ENCODE peak calls at places on chromosomes 12 and 14, in four cellular contexts. I, K, T and O are unnamed samples.

GRCh38 chr14:102479777-102480176 is 29.8 kb downstream of the ANKRD9 start:
- DNase-seq in T (peak), I (peak), K (peak), O (peak)

GRCh38 chr12:106885026-106885425 is 70.7 kb upstream of the TMEM263 start:
- DNase-seq in T (no peak), K (no peak), I (no peak), O (no peak)

GRCh38 chr14:70257526-70257925 is 68.8 kb upstream of the SLC8A3 start:
- DNase-seq in K (no peak), T (peak), I (no peak), O (no peak)

GRCh38 chr14:51395361-51395849 is 155.4 kb downstream of the TMX1 start:
- DNase-seq in T (peak), I (no peak), K (no peak), O (peak)

GRCh38 chr12:6372403-6373003 is 2.9 kb downstream of the SCNN1A start:
- DNase-seq in K (peak), T (peak), I (peak), O (peak)

GRCh38 chr12:6500466-6500865 is 6.6 kb downstream of the NCAPD2 start:
- DNase-seq in I (no peak), T (no peak), K (no peak), O (no peak)

GRCh38 chr12:5809586-5809985 is 135.5 kb downstream of the ANO2 start:
- DNase-seq in K (no peak), T (no peak), I (no peak), O (no peak)

GRCh38 chr14:30994681-30995620 is 30.5 kb upstream of the AP4S1 start:
- DNase-seq in I (no peak), K (no peak), T (no peak), O (no peak)

GRCh38 chr12:92546826-92547348 is 155.9 kb upstream of the PLEKHG7 start:
- DNase-seq in T (no peak), K (no peak), I (no peak), O (no peak)

GRCh38 chr14:94483071-94483451 is 7.1 kb upstream of the SERPINA9 start:
- DNase-seq in I (no peak), T (no peak), K (no peak), O (no peak)

GRCh38 chr12:124236651-124237050 is 58.2 kb upstream of the RFLNA start:
- DNase-seq in K (no peak), T (peak), I (no peak), O (no peak)

GRCh38 chr12:6724409-6724797 is 557 bp downstream of the COPS7A start:
- DNase-seq in K (no peak), T (peak), I (peak), O (no peak)

GRCh38 chr14:95061317-95062093 is 95.8 kb downstream of the DICER1 start:
- DNase-seq in T (no peak), I (no peak), K (no peak), O (no peak)

GRCh38 chr14:70665448-70666363 is 24.0 kb downstream of the TTC9 start:
- DNase-seq in K (peak), T (peak), I (peak), O (no peak)

GRCh38 chr14:95040723-95041476 is 116.4 kb downstream of the DICER1 start:
- DNase-seq in T (no peak), K (no peak), I (no peak), O (no peak)

GRCh38 chr12:53122961-53123468 is 19.7 kb downstream of the SOAT2 start:
- DNase-seq in I (no peak), K (peak), T (no peak), O (no peak)

GRCh38 chr12:112165624-112166023 is 40.3 kb downstream of the TRAFD1 start:
- DNase-seq in T (no peak), I (no peak), K (no peak), O (no peak)

GRCh38 chr12:966715-967114 is 17.2 kb upstream of the RAD52 start:
- DNase-seq in K (no peak), I (no peak), T (no peak), O (no peak)

GRCh38 chr14:63555572-63555971 is 12.4 kb upstream of the PPP2R5E start:
- DNase-seq in I (no peak), K (no peak), T (no peak), O (no peak)

GRCh38 chr12:124481257-124481750 is 86.1 kb downstream of the NCOR2 start:
- DNase-seq in T (no peak), I (no peak), K (no peak), O (no peak)

GRCh38 chr14:45610303-45610702 is 357.3 kb upstream of the MIS18BP1 start:
- DNase-seq in I (no peak), T (no peak), K (no peak), O (no peak)

GRCh38 chr12:114288071-114288470 is 117.9 kb downstream of the TBX5 start:
- DNase-seq in K (no peak), T (no peak), I (no peak), O (no peak)

GRCh38 chr12:127550271-127550670 is 716.7 kb upstream of the TMEM132C start:
- DNase-seq in K (no peak), I (no peak), T (no peak), O (no peak)

GRCh38 chr12:99043319-99043914 is 398.3 kb downstream of the APAF1 start:
- DNase-seq in K (peak), T (peak), I (peak), O (peak)

GRCh38 chr14:68891851-68892660 is 87.0 kb downstream of the ACTN1 start:
- DNase-seq in K (no peak), I (peak), T (no peak), O (peak)

GRCh38 chr14:19878029-19878642 is 3.2 kb downstream of the OR4K2 start:
- DNase-seq in I (no peak), T (no peak), K (no peak), O (no peak)

GRCh38 chr12:110934093-110934852 is 13.9 kb upstream of the MYL2 start:
- DNase-seq in T (no peak), K (no peak), I (no peak), O (no peak)

GRCh38 chr14:99681832-99682148 is 2.3 kb upstream of the CYP46A1 start:
- DNase-seq in K (no peak), I (no peak), T (no peak), O (peak)

GRCh38 chr12:112258926-112259325 is 123.3 kb downstream of the HECTD4 start:
- DNase-seq in I (no peak), T (no peak), K (no peak), O (no peak)

GRCh38 chr12:125081427-125081826 is 16.2 kb downstream of the AACS start:
- DNase-seq in I (no peak), T (no peak), K (peak), O (no peak)

GRCh38 chr12:49201595-49202295 is 12.9 kb upstream of the TUBA1A start:
- DNase-seq in K (peak), T (no peak), I (no peak), O (no peak)

GRCh38 chr12:120055231-120055630 is 61.3 kb downstream of the RAB35 start:
- DNase-seq in T (no peak), I (no peak), K (no peak), O (no peak)

GRCh38 chr12:69241444-69242092 is 2.2 kb downstream of the CPSF6 start:
- DNase-seq in K (no peak), I (no peak), T (no peak), O (no peak)

GRCh38 chr12:62640910-62641448 is 174.4 kb downstream of the MON2 start:
- DNase-seq in I (no peak), T (no peak), K (no peak), O (no peak)

GRCh38 chr14:38405851-38406630 is 150.1 kb upstream of the CLEC14A start:
- DNase-seq in I (no peak), K (no peak), T (no peak), O (no peak)

GRCh38 chr14:88798161-88798560 is 5.4 kb upstream of the EML5 start:
- DNase-seq in I (no peak), T (no peak), K (peak), O (no peak)

GRCh38 chr12:131096681-131097181 is 143.0 kb downstream of the ADGRD1 start:
- DNase-seq in K (no peak), T (no peak), I (peak), O (no peak)

GRCh38 chr12:89225401-89225800 is 126.9 kb downstream of the DUSP6 start:
- DNase-seq in T (peak), K (peak), I (peak), O (no peak)

GRCh38 chr14:57346741-57347140 is 43.6 kb upstream of the NAA30 start:
- DNase-seq in I (no peak), K (peak), T (no peak), O (no peak)

GRCh38 chr12:75208851-75209781 is 523 bp downstream of the KCNC2 start:
- DNase-seq in I (no peak), T (no peak), K (no peak), O (peak)